ENCODE peak calls at places on chromosomes 7 and 10, in four cellular contexts. E is H1, O is prostate gland, J is transverse colon. T is an unnamed sample.
A peak's percentile ranks its signal among the peaks of the same experiment; 100 is the strongest.

GRCh38 chr7:130009848-130010688 is 41.1 kb downstream of the ZC3HC1 start:
- DNase-seq in E (no peak), O (no peak), J (peak; percentile 31), T (no peak)

GRCh38 chr7:34361663-34362250 is 296.3 kb upstream of the NPSR1 start:
- DNase-seq in E (no peak), O (no peak), J (no peak), T (no peak)

GRCh38 chr10:118626953-118627352 is 31.5 kb upstream of the PRLHR start:
- DNase-seq in E (no peak), O (no peak), J (no peak), T (no peak)

GRCh38 chr7:3605222-3605621 is 304.2 kb downstream of the SDK1 start:
- DNase-seq in E (no peak), O (no peak), J (no peak), T (no peak)

GRCh38 chr7:49322476-49322875 is 398.1 kb downstream of the CDC14C start:
- DNase-seq in E (no peak), O (no peak), J (no peak), T (no peak)

GRCh38 chr10:132376394-132376851 is 20.6 kb upstream of the PWWP2B start:
- DNase-seq in E (no peak), O (no peak), J (no peak), T (no peak)

GRCh38 chr10:63614371-63614891 is 93.2 kb downstream of the REEP3 start:
- DNase-seq in E (no peak), O (no peak), J (no peak), T (no peak)

GRCh38 chr10:22252801-22253577 is 35.2 kb upstream of the EBLN1 start:
- DNase-seq in E (no peak), O (peak; percentile 12), J (peak; percentile 26), T (no peak)

GRCh38 chr7:113100091-113100723 is 13.6 kb upstream of the GPR85 start:
- DNase-seq in E (no peak), O (peak; percentile 46), J (no peak), T (no peak)

GRCh38 chr7:30837581-30837980 is 66.4 kb downstream of the MINDY4 start:
- DNase-seq in E (no peak), O (no peak), J (no peak), T (no peak)

GRCh38 chr10:30215131-30215530 is 133.9 kb downstream of the MTPAP start:
- DNase-seq in E (no peak), O (no peak), J (no peak), T (no peak)

GRCh38 chr7:94094298-94094697 is 90.1 kb upstream of the BET1 start:
- DNase-seq in E (no peak), O (no peak), J (no peak), T (no peak)

GRCh38 chr10:22606164-22606614 is 108.2 kb downstream of the PIP4K2A start:
- DNase-seq in E (no peak), O (no peak), J (peak; percentile 56), T (no peak)

GRCh38 chr7:108291791-108292440 is 161.8 kb upstream of the LAMB4 start:
- DNase-seq in E (no peak), O (no peak), J (no peak), T (no peak)

GRCh38 chr7:18262054-18262453 is 233.5 kb upstream of the HDAC9 start:
- DNase-seq in E (no peak), O (no peak), J (no peak), T (no peak)

GRCh38 chr10:32983333-32983909 is 25.4 kb upstream of the ITGB1 start:
- DNase-seq in E (no peak), O (no peak), J (no peak), T (no peak)

GRCh38 chr10:65143723-65144122 is 1622.5 kb downstream of the REEP3 start:
- DNase-seq in E (no peak), O (no peak), J (no peak), T (no peak)

GRCh38 chr10:42754155-42755027 is 28.2 kb upstream of the BMS1 start:
- DNase-seq in E (no peak), O (peak; percentile 19), J (no peak), T (no peak)

GRCh38 chr10:110919349-110919931 is at the start of gene SHOC2:
- DNase-seq in E (no peak), O (peak; percentile 99), J (peak; percentile 99), T (peak; percentile 97)

GRCh38 chr10:689433-690226 is at the start of gene DIP2C:
- DNase-seq in E (no peak), O (peak; percentile 69), J (peak; percentile 67), T (no peak)

GRCh38 chr10:688287-688620 is 1.2 kb downstream of the DIP2C start:
- DNase-seq in E (no peak), O (no peak), J (no peak), T (no peak)

GRCh38 chr10:690227-691161 is 1.0 kb upstream of the DIP2C start:
- DNase-seq in E (no peak), O (no peak), J (no peak), T (no peak)

GRCh38 chr10:687583-688286 is 1.7 kb downstream of the DIP2C start:
- DNase-seq in E (no peak), O (no peak), J (no peak), T (no peak)

GRCh38 chr10:688621-689426 is 644 bp downstream of the DIP2C start:
- DNase-seq in E (no peak), O (peak; percentile 41), J (peak; percentile 36), T (no peak)
- TF ChIP-seq POLR2A in E (no peak), O (no peak), J (no peak), T (no peak)

GRCh38 chr10:69936091-69936490 is 116.6 kb upstream of the MACROH2A2 start:
- DNase-seq in E (no peak), O (no peak), J (no peak), T (no peak)
- TF ChIP-seq CTCF in E (peak; percentile 70), O (no peak), J (no peak), T (no peak)

GRCh38 chr10:126021833-126022500 is 125.6 kb downstream of the FANK1 start:
- DNase-seq in E (no peak), O (no peak), J (no peak), T (no peak)
- H3K4me3 ChIP-seq in E (no peak overlapping the region), O (no peak overlapping the region), J (no peak overlapping the region), T (no peak overlapping the region)

GRCh38 chr10:49538381-49539319 is at the start of gene ERCC6:
- DNase-seq in E (peak; percentile 94), O (peak; percentile 97), J (peak; percentile 98), T (peak; percentile 85)
- TF ChIP-seq POLR2A in E (peak; percentile 51), O (peak; percentile 81), J (peak; percentile 84), T (peak; percentile 64)

DNA sequence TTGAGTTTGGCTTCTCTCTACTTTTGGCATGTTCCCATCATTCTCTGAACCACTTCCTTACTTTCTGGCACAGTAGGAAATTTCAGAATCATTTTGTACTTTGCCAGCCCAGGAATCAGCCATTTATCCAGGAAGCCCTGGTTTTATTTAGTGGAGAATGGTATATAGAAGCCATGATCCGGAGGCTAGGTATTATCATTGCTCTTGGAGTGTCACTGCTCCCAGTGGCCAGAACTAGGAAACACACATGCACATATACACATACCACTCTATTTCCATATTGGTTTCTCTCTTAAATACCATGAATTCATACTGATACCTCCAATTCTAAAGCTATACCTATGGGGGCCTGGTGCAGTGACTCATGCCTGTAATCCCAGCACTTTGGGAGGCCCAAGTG is 36.3 kb downstream of the SUFU start:
- DNase-seq in E (no peak), O (no peak), J (no peak), T (no peak)
- TF ChIP-seq CTCF in E (peak; percentile 2), O (peak; percentile 12), J (peak; percentile 19), T (no peak)

GRCh38 chr10:58796834-58797233 is 284.2 kb downstream of the BICC1 start:
- DNase-seq in E (no peak), O (no peak), J (no peak), T (no peak)

GRCh38 chr10:58796242-58796641 is 283.6 kb downstream of the BICC1 start:
- DNase-seq in E (no peak), O (no peak), J (no peak), T (no peak)

GRCh38 chr10:58802047-58802446 is 289.4 kb downstream of the BICC1 start:
- DNase-seq in E (no peak), O (no peak), J (no peak), T (no peak)

DNA sequence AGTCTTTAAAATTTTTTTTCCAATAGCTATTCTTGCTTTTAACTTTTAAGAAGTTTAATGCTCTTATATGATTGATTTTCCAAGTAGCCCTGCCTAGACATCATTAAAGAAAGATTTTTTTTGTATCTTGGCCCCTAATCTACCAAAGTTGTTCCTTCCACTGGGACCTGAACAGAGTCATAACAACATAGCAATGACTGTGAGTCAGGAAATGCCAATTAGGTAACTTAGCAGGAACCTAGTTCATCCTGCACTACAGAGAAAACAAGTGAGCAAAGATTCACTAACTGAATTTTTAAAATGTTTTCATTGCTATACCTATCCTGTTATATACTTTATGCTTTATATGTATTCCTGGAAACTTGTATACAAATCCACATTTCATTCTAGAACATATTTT is 284.7 kb downstream of the BICC1 start:
- DNase-seq in E (no peak), O (no peak), J (no peak), T (no peak)
- H3K4me3 ChIP-seq in E (no peak overlapping the region), O (no peak overlapping the region), J (no peak overlapping the region), T (no peak overlapping the region)

GRCh38 chr10:91164520-91165065 is 55.9 kb upstream of the PCGF5 start:
- DNase-seq in E (no peak), O (no peak), J (no peak), T (no peak)
- TF ChIP-seq POLR2A in E (no peak), O (no peak), J (no peak), T (no peak)

DNA sequence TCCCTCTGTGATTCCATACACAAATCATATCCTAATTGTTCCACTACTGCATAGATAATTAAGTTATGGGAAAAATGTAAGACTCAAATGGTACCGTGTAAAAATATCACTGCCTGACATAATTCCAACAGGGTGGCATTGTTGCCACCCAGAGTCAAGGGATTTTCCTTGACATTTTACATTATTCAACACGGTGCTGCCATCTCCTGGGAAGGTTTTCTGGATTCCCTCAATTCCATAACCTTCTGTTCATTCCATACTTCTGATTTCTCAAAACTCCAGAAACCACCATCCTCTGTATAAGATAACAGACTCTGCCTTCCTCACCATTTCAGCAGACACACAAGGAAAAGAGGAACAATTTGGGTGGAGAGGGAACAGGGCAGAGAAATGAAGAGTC is 495.9 kb downstream of the XPNPEP1 start:
- DNase-seq in E (no peak), O (no peak), J (no peak), T (no peak)
- TF ChIP-seq CTCF in E (peak; percentile 33), O (no peak), J (no peak), T (no peak)

T was measured in esophagus squamous epithelium.